ENCODE peak calls at places on chromosome 10, in eight cellular contexts. One of them, this sample, is unnamed.

GRCh38 chr10:5234106-5234877 is 37.7 kb downstream of the AKR1C4 start:
- DNase-seq in central memory CD8-positive, alpha-beta T cell: no peak
- DNase-seq in activated CD4-positive, alpha-beta memory T cell treated with anti-CD3 and anti-CD28 coated beads, Interleukin-2, amount 10 ng/mL, durations not matched to agents 7 days and 5 days: no peak
- DNase-seq in anterior cingulate cortex: no peak
- DNase-seq in NCI-H1436: no peak
- DNase-seq in AML-193: peak; percentile 96
- DNase-seq in left cardiac atrium: peak; percentile 27
- DNase-seq in mucosa of gallbladder: peak; percentile 75
- DNase-seq in this sample: no peak

GRCh38 chr10:120573355-120573754 is 116.3 kb downstream of the PLPP4 start:
- DNase-seq in activated CD4-positive, alpha-beta memory T cell treated with anti-CD3 and anti-CD28 coated beads, Interleukin-2, amount 10 ng/mL, durations not matched to agents 7 days and 5 days: no peak
- DNase-seq in left cardiac atrium: no peak
- DNase-seq in central memory CD8-positive, alpha-beta T cell: no peak
- DNase-seq in anterior cingulate cortex: no peak
- DNase-seq in AML-193: no peak
- DNase-seq in mucosa of gallbladder: no peak
- DNase-seq in NCI-H1436: no peak
- DNase-seq in this sample: no peak

GRCh38 chr10:49139000-49139865 is 5.4 kb upstream of the FAM170B start:
- DNase-seq in central memory CD8-positive, alpha-beta T cell: no peak
- DNase-seq in anterior cingulate cortex: no peak
- DNase-seq in NCI-H1436: no peak
- DNase-seq in left cardiac atrium: no peak
- DNase-seq in activated CD4-positive, alpha-beta memory T cell treated with anti-CD3 and anti-CD28 coated beads, Interleukin-2, amount 10 ng/mL, durations not matched to agents 7 days and 5 days: no peak
- DNase-seq in mucosa of gallbladder: no peak
- DNase-seq in AML-193: no peak
- DNase-seq in this sample: no peak

GRCh38 chr10:17756557-17757208 is 4.7 kb downstream of the TMEM236 start:
- DNase-seq in activated CD4-positive, alpha-beta memory T cell treated with anti-CD3 and anti-CD28 coated beads, Interleukin-2, amount 10 ng/mL, durations not matched to agents 7 days and 5 days: no peak
- DNase-seq in central memory CD8-positive, alpha-beta T cell: no peak
- DNase-seq in AML-193: no peak
- DNase-seq in anterior cingulate cortex: no peak
- DNase-seq in NCI-H1436: no peak
- DNase-seq in left cardiac atrium: no peak
- DNase-seq in mucosa of gallbladder: no peak
- DNase-seq in this sample: no peak

GRCh38 chr10:124530215-124530665 is 68.6 kb downstream of the LHPP start:
- DNase-seq in activated CD4-positive, alpha-beta memory T cell treated with anti-CD3 and anti-CD28 coated beads, Interleukin-2, amount 10 ng/mL, durations not matched to agents 7 days and 5 days: peak; percentile 88
- DNase-seq in central memory CD8-positive, alpha-beta T cell: peak; percentile 80
- DNase-seq in anterior cingulate cortex: peak; percentile 60
- DNase-seq in AML-193: peak; percentile 67
- DNase-seq in NCI-H1436: peak; percentile 82
- DNase-seq in left cardiac atrium: peak; percentile 89
- DNase-seq in mucosa of gallbladder: peak; percentile 87
- DNase-seq in this sample: peak; percentile 82

GRCh38 chr10:9289811-9290210 is 1235.3 kb downstream of the GATA3 start:
- DNase-seq in anterior cingulate cortex: no peak
- DNase-seq in central memory CD8-positive, alpha-beta T cell: no peak
- DNase-seq in left cardiac atrium: no peak
- DNase-seq in NCI-H1436: no peak
- DNase-seq in activated CD4-positive, alpha-beta memory T cell treated with anti-CD3 and anti-CD28 coated beads, Interleukin-2, amount 10 ng/mL, durations not matched to agents 7 days and 5 days: no peak
- DNase-seq in mucosa of gallbladder: no peak
- DNase-seq in AML-193: no peak
- DNase-seq in this sample: no peak

GRCh38 chr10:84191106-84191505 is 3.2 kb upstream of the CDHR1 start:
- DNase-seq in mucosa of gallbladder: no peak
- DNase-seq in NCI-H1436: no peak
- DNase-seq in activated CD4-positive, alpha-beta memory T cell treated with anti-CD3 and anti-CD28 coated beads, Interleukin-2, amount 10 ng/mL, durations not matched to agents 7 days and 5 days: peak; percentile 32
- DNase-seq in anterior cingulate cortex: no peak
- DNase-seq in AML-193: no peak
- DNase-seq in central memory CD8-positive, alpha-beta T cell: no peak
- DNase-seq in left cardiac atrium: no peak
- DNase-seq in this sample: no peak

GRCh38 chr10:126609566-126609965 is 60.9 kb downstream of the C10orf90 start:
- DNase-seq in left cardiac atrium: no peak
- DNase-seq in central memory CD8-positive, alpha-beta T cell: no peak
- DNase-seq in activated CD4-positive, alpha-beta memory T cell treated with anti-CD3 and anti-CD28 coated beads, Interleukin-2, amount 10 ng/mL, durations not matched to agents 7 days and 5 days: no peak
- DNase-seq in AML-193: no peak
- DNase-seq in NCI-H1436: no peak
- DNase-seq in anterior cingulate cortex: no peak
- DNase-seq in mucosa of gallbladder: no peak
- DNase-seq in this sample: no peak

GRCh38 chr10:3763035-3763456 is 22.0 kb downstream of the KLF6 start:
- DNase-seq in anterior cingulate cortex: no peak
- DNase-seq in mucosa of gallbladder: no peak
- DNase-seq in left cardiac atrium: no peak
- DNase-seq in AML-193: no peak
- DNase-seq in activated CD4-positive, alpha-beta memory T cell treated with anti-CD3 and anti-CD28 coated beads, Interleukin-2, amount 10 ng/mL, durations not matched to agents 7 days and 5 days: no peak
- DNase-seq in central memory CD8-positive, alpha-beta T cell: no peak
- DNase-seq in NCI-H1436: no peak
- DNase-seq in this sample: no peak

GRCh38 chr10:93622942-93623341 is 10.6 kb downstream of the PDE6C start:
- DNase-seq in left cardiac atrium: no peak
- DNase-seq in AML-193: no peak
- DNase-seq in mucosa of gallbladder: no peak
- DNase-seq in NCI-H1436: no peak
- DNase-seq in central memory CD8-positive, alpha-beta T cell: no peak
- DNase-seq in activated CD4-positive, alpha-beta memory T cell treated with anti-CD3 and anti-CD28 coated beads, Interleukin-2, amount 10 ng/mL, durations not matched to agents 7 days and 5 days: no peak
- DNase-seq in anterior cingulate cortex: no peak
- DNase-seq in this sample: no peak

GRCh38 chr10:65358565-65358964 is 1567.3 kb upstream of the LRRTM3 start:
- DNase-seq in NCI-H1436: no peak
- DNase-seq in AML-193: no peak
- DNase-seq in anterior cingulate cortex: no peak
- DNase-seq in activated CD4-positive, alpha-beta memory T cell treated with anti-CD3 and anti-CD28 coated beads, Interleukin-2, amount 10 ng/mL, durations not matched to agents 7 days and 5 days: no peak
- DNase-seq in left cardiac atrium: no peak
- DNase-seq in central memory CD8-positive, alpha-beta T cell: no peak
- DNase-seq in mucosa of gallbladder: no peak
- DNase-seq in this sample: peak; percentile 65

This sample was measured in mesendoderm.